ENCODE peak calls at places on chromosome 7, in four cellular contexts. Y is T-helper 9 cell; B is Calu3; D is CD4-positive, alpha-beta T cell. Q is an unnamed sample.
A peak's percentile ranks its signal among the peaks of the same experiment; 100 is the strongest.

GRCh38 chr7:113582471-113582870 is 336.3 kb downstream of the PPP1R3A start:
- DNase-seq in D (no peak), Y (no peak), B (no peak), Q (no peak)

GRCh38 chr7:101707587-101707986 is 78.5 kb upstream of the MYL10 start:
- DNase-seq in D (no peak), B (no peak), Y (no peak), Q (no peak)

GRCh38 chr7:3260425-3260762 is 40.7 kb upstream of the SDK1 start:
- DNase-seq in B (no peak), Y (no peak), D (no peak), Q (no peak)

GRCh38 chr7:96899108-96899507 is 106.2 kb upstream of the DLX6 start:
- DNase-seq in B (no peak), D (no peak), Y (no peak), Q (no peak)

GRCh38 chr7:27096756-27097514 is 1.1 kb upstream of the HOXA1 start:
- DNase-seq in Y (no peak), B (no peak), D (no peak), Q (peak; percentile 8)

GRCh38 chr7:71574153-71574894 is 442.4 kb downstream of the GALNT17 start:
- DNase-seq in B (no peak), D (no peak), Y (no peak), Q (no peak)

GRCh38 chr7:130708766-130709165 is 22.4 kb upstream of the TSGA13 start:
- DNase-seq in B (no peak), Y (no peak), D (no peak), Q (no peak)

GRCh38 chr7:149729586-149729982 is 43.8 kb downstream of the ZNF467 start:
- DNase-seq in B (no peak), Y (no peak), D (no peak), Q (no peak)

GRCh38 chr7:143898810-143899209 is 3.2 kb downstream of the TCAF1 start:
- DNase-seq in Y (no peak), B (no peak), D (no peak), Q (no peak)

GRCh38 chr7:100667331-100668068 is 6.0 kb upstream of the GNB2 start:
- DNase-seq in Y (no peak), D (no peak), B (no peak), Q (no peak)

GRCh38 chr7:47389923-47390630 is 191.8 kb downstream of the TNS3 start:
- DNase-seq in B (no peak), Y (no peak), D (no peak), Q (no peak)

GRCh38 chr7:37018954-37019353 is 294.7 kb upstream of the AOAH start:
- DNase-seq in D (no peak), B (no peak), Y (no peak), Q (no peak)

GRCh38 chr7:157678503-157678902 is 341.7 kb downstream of the DNAJB6 start:
- DNase-seq in B (no peak), D (no peak), Y (no peak), Q (no peak)

GRCh38 chr7:130734525-130735272 is 692 bp upstream of the KLF14 start:
- DNase-seq in D (no peak), Y (no peak), B (no peak), Q (no peak)

GRCh38 chr7:157513682-157514081 is 176.9 kb downstream of the DNAJB6 start:
- DNase-seq in Y (no peak), B (no peak), D (no peak), Q (no peak)

GRCh38 chr7:105611856-105612775 is 30.8 kb upstream of the EFCAB10 start:
- DNase-seq in D (no peak), B (no peak), Y (no peak), Q (no peak)

GRCh38 chr7:93315896-93316295 is 83.7 kb downstream of the VPS50 start:
- DNase-seq in B (no peak), D (no peak), Y (no peak), Q (no peak)

GRCh38 chr7:15720849-15721471 is 34.5 kb upstream of the MEOX2 start:
- DNase-seq in B (peak; percentile 62), Y (no peak), D (no peak), Q (peak; percentile 28)

GRCh38 chr7:23981758-23982157 is 271.7 kb downstream of the STK31 start:
- DNase-seq in Y (no peak), D (no peak), B (no peak), Q (no peak)

GRCh38 chr7:150435390-150436073 is 14.9 kb upstream of the GIMAP8 start:
- DNase-seq in B (no peak), Y (no peak), D (no peak), Q (no peak)

GRCh38 chr7:151168022-151168786 is 710 bp upstream of the GBX1 start:
- DNase-seq in Y (peak; percentile 58), B (peak; percentile 65), D (peak; percentile 33), Q (peak; percentile 74)

GRCh38 chr7:154947604-154948003 is 55.3 kb downstream of the PAXIP1 start:
- DNase-seq in B (no peak), D (no peak), Y (no peak), Q (no peak)

GRCh38 chr7:375901-376305 is 85.9 kb downstream of the FOXL3 start:
- DNase-seq in Y (no peak), B (no peak), D (no peak), Q (no peak)

GRCh38 chr7:116670409-116671036 is 1.5 kb upstream of the MET start:
- DNase-seq in Y (no peak), B (peak; percentile 46), D (no peak), Q (no peak)

GRCh38 chr7:5470167-5470532 is 46.5 kb upstream of the TNRC18 start:
- DNase-seq in B (no peak), Y (no peak), D (no peak), Q (no peak)

GRCh38 chr7:157579425-157579824 is 242.6 kb downstream of the DNAJB6 start:
- DNase-seq in Y (no peak), D (no peak), B (no peak), Q (no peak)

GRCh38 chr7:69864283-69864682 is 266.0 kb downstream of the AUTS2 start:
- DNase-seq in D (no peak), B (no peak), Y (no peak), Q (no peak)

GRCh38 chr7:95472521-95473160 is 13.1 kb upstream of the ASB4 start:
- DNase-seq in B (no peak), D (no peak), Y (no peak), Q (no peak)

GRCh38 chr7:158735935-158736334 is 31.3 kb upstream of the NCAPG2 start:
- DNase-seq in D (no peak), B (no peak), Y (no peak), Q (no peak)

GRCh38 chr7:51141451-51141971 is 175.1 kb downstream of the COBL start:
- DNase-seq in B (peak; percentile 56), D (no peak), Y (no peak), Q (peak; percentile 16)

GRCh38 chr7:79452032-79452494 is 1.4 kb downstream of the MAGI2 start:
- DNase-seq in Y (no peak), D (no peak), B (peak; percentile 45), Q (peak; percentile 45)

GRCh38 chr7:157853076-157853788 is 516.4 kb downstream of the DNAJB6 start:
- DNase-seq in D (no peak), Y (no peak), B (no peak), Q (no peak)

GRCh38 chr7:98836811-98837631 is 32.8 kb downstream of the TMEM130 start:
- DNase-seq in B (peak; percentile 64), D (no peak), Y (no peak), Q (peak; percentile 60)

Q was measured in activated CD8-positive, alpha-beta T cell treated with anti-CD3 and anti-CD28 coated beads for 36 hours.